ENCODE peak calls at places on chromosome 1, in four cellular contexts. A is AG09309, U is head of caudate nucleus, M is HT-29. F is an unnamed sample.
A peak's percentile ranks its signal among the peaks of the same experiment; 100 is the strongest.

GRCh38 chr1:32361674-32362473 is 411 bp downstream of the FAM229A start:
- DNase-seq in A (no peak), M (peak; percentile 38), U (peak; percentile 70), F (peak; percentile 53)

GRCh38 chr1:160122978-160123495 is 7.5 kb downstream of the ATP1A2 start:
- DNase-seq in A (no peak), U (no peak), M (no peak), F (no peak)

GRCh38 chr1:185375583-185375982 is 58.5 kb upstream of the IVNS1ABP start:
- DNase-seq in U (peak; percentile 26), A (no peak), M (no peak), F (no peak)

GRCh38 chr1:244276646-244277045 is 175.1 kb downstream of the ADSS2 start:
- DNase-seq in M (no peak), U (no peak), A (no peak), F (no peak)

GRCh38 chr1:2472109-2472508 is 4.0 kb upstream of the PLCH2 start:
- DNase-seq in M (no peak), A (no peak), U (no peak), F (no peak)

GRCh38 chr1:153958961-153959260 is 499 bp upstream of the CRTC2 start:
- DNase-seq in A (no peak), U (no peak), M (no peak), F (no peak)

GRCh38 chr1:203871114-203871875 is 9.9 kb downstream of the SNRPE start:
- DNase-seq in M (peak; percentile 63), U (peak; percentile 37), A (peak; percentile 49), F (peak; percentile 52)

GRCh38 chr1:230124187-230125128 is 57.4 kb downstream of the GALNT2 start:
- DNase-seq in A (no peak), U (no peak), M (no peak), F (no peak)

GRCh38 chr1:77889240-77889637 is 815 bp downstream of the NEXN start:
- DNase-seq in A (no peak), U (no peak), M (no peak), F (no peak)

GRCh38 chr1:85850238-85850637 is 142.0 kb upstream of the ZNHIT6 start:
- DNase-seq in A (peak; percentile 86), U (no peak), M (peak; percentile 71), F (peak; percentile 15)

GRCh38 chr1:186681806-186682205 is 1.6 kb upstream of the PTGS2 start:
- DNase-seq in A (peak; percentile 23), U (no peak), M (no peak), F (no peak)

GRCh38 chr1:28144203-28145135 is 32.0 kb downstream of the PTAFR start:
- DNase-seq in M (no peak), U (no peak), A (no peak), F (no peak)

GRCh38 chr1:157862114-157863070 is 20.8 kb upstream of the CD5L start:
- DNase-seq in U (no peak), A (no peak), M (no peak), F (no peak)

GRCh38 chr1:43999455-43999854 is 8.1 kb downstream of the CCDC24 start:
- DNase-seq in M (no peak), U (no peak), A (no peak), F (no peak)

F was measured in Calu3.